ENCODE peak calls at places on chromosome 22, in seven cellular contexts. T, E, Z, R, O, I and W are unnamed samples.

GRCh38 chr22:32218470-32218869 is 13.6 kb upstream of the RFPL2 start:
- DNase-seq in I (no peak), O (no peak), E (no peak), R (no peak), T (no peak), Z (no peak), W (no peak)

GRCh38 chr22:31753005-31753633 is 700 bp upstream of the DEPDC5 start:
- DNase-seq in I (peak), O (no peak), R (peak), T (no peak), E (no peak), Z (no peak), W (no peak)

GRCh38 chr22:48084041-48084748 is 1321.7 kb downstream of the TBC1D22A start:
- DNase-seq in R (no peak), Z (no peak), I (no peak), E (no peak), O (no peak), T (no peak), W (no peak)

GRCh38 chr22:46072030-46072881 is 78.1 kb upstream of the PPARA start:
- DNase-seq in T (no peak), E (peak), O (no peak), I (peak), Z (no peak), R (peak), W (no peak)

GRCh38 chr22:44793106-44793505 is 40.7 kb downstream of the ARHGAP8 start:
- DNase-seq in T (no peak), Z (no peak), O (no peak), I (no peak), R (no peak), E (no peak), W (no peak)

GRCh38 chr22:20439928-20440575 is 2.4 kb upstream of the SCARF2 start:
- DNase-seq in I (no peak), T (no peak), O (no peak), R (peak), Z (no peak), E (no peak), W (no peak)

GRCh38 chr22:35074583-35074982 is 8.6 kb downstream of the ISX start:
- DNase-seq in O (no peak), I (no peak), T (no peak), Z (no peak), E (no peak), R (no peak), W (no peak)

GRCh38 chr22:50438305-50439275 is 36.2 kb downstream of the SBF1 start:
- DNase-seq in Z (no peak), E (no peak), I (no peak), O (no peak), R (peak), T (no peak), W (no peak)

GRCh38 chr22:46763051-46763705 is 728 bp downstream of the TBC1D22A start:
- DNase-seq in E (no peak), Z (no peak), O (no peak), I (peak), T (no peak), R (peak), W (no peak)

GRCh38 chr22:46370584-46371373 is 35.3 kb downstream of the TRMU start:
- DNase-seq in T (no peak), R (no peak), E (no peak), Z (no peak), O (no peak), I (no peak), W (no peak)

GRCh38 chr22:26494506-26494905 is 10.8 kb downstream of the SRRD start:
- DNase-seq in R (no peak), Z (no peak), E (no peak), I (no peak), T (no peak), O (no peak), W (no peak)

GRCh38 chr22:43446037-43446803 is 34.4 kb downstream of the MPPED1 start:
- DNase-seq in Z (no peak), I (no peak), R (no peak), O (no peak), E (no peak), T (no peak), W (no peak)

GRCh38 chr22:29510542-29510941 is 30.5 kb downstream of the NEFH start:
- DNase-seq in E (no peak), O (no peak), R (no peak), T (no peak), Z (no peak), I (no peak), W (no peak)

GRCh38 chr22:45896961-45897538 is 79.9 kb downstream of the WNT7B start:
- DNase-seq in I (no peak), R (peak), O (no peak), E (no peak), T (no peak), Z (no peak), W (no peak)

GRCh38 chr22:45896153-45896951 is 80.6 kb downstream of the WNT7B start:
- DNase-seq in I (no peak), O (no peak), E (no peak), Z (no peak), R (peak), T (peak), W (no peak)

GRCh38 chr22:30922151-30922611 is 46.4 kb downstream of the MORC2 start:
- DNase-seq in I (peak), Z (no peak), E (peak), T (no peak), R (peak), O (peak), W (peak)

GRCh38 chr22:31637938-31638618 is 23.9 kb downstream of the PISD start:
- DNase-seq in E (no peak), T (no peak), I (no peak), Z (no peak), R (peak), O (peak), W (no peak)

GRCh38 chr22:40036591-40037225 is 42.0 kb downstream of the FAM83F start:
- DNase-seq in E (peak), I (peak), O (peak), R (peak), T (no peak), Z (no peak), W (no peak)

GRCh38 chr22:23774922-23775436 is 2.3 kb downstream of the MMP11 start:
- DNase-seq in E (no peak), I (no peak), R (no peak), O (peak), Z (no peak), T (no peak), W (no peak)

GRCh38 chr22:46124383-46125144 is 25.8 kb upstream of the PPARA start:
- DNase-seq in O (no peak), R (no peak), I (no peak), E (no peak), Z (no peak), T (no peak), W (no peak)

GRCh38 chr22:29053048-29053702 is 8.5 kb downstream of the C22orf31 start:
- DNase-seq in O (no peak), Z (no peak), I (no peak), R (no peak), T (no peak), E (no peak), W (no peak)

GRCh38 chr22:46003271-46004091 is 26.5 kb upstream of the WNT7B start:
- DNase-seq in R (peak), I (no peak), O (no peak), T (no peak), E (no peak), Z (no peak), W (no peak)

GRCh38 chr22:50621948-50622722 is 5.8 kb downstream of the ARSA start:
- DNase-seq in T (no peak), E (peak), I (no peak), Z (no peak), R (no peak), O (no peak), W (no peak)

GRCh38 chr22:36432592-36433317 is 45.0 kb upstream of the MYH9 start:
- DNase-seq in E (no peak), R (no peak), Z (no peak), I (no peak), T (no peak), O (peak), W (no peak)

GRCh38 chr22:49305215-49305965 is 522.3 kb downstream of the BRD1 start:
- DNase-seq in T (no peak), Z (no peak), I (peak), E (peak), R (peak), O (no peak), W (peak)

GRCh38 chr22:48683640-48684039 is 1144.0 kb downstream of the BRD1 start:
- DNase-seq in I (no peak), E (no peak), O (no peak), Z (no peak), R (no peak), T (no peak), W (no peak)

GRCh38 chr22:48485144-48486135 is 1342.2 kb downstream of the BRD1 start:
- DNase-seq in I (no peak), R (no peak), E (no peak), T (no peak), O (no peak), Z (no peak), W (no peak)

GRCh38 chr22:39208013-39208680 is 36.6 kb downstream of the PDGFB start:
- DNase-seq in R (peak), E (no peak), Z (no peak), O (no peak), I (no peak), T (no peak), W (no peak)

GRCh38 chr22:45430871-45431270 is 17.4 kb downstream of the RIBC2 start:
- DNase-seq in E (no peak), R (peak), I (no peak), Z (no peak), T (no peak), O (no peak), W (no peak)

GRCh38 chr22:27720860-27721259 is 80.7 kb downstream of the MN1 start:
- DNase-seq in E (no peak), Z (no peak), O (no peak), I (no peak), R (no peak), T (no peak), W (no peak)

GRCh38 chr22:26054846-26055245 is 114.4 kb upstream of the SEZ6L start:
- DNase-seq in Z (no peak), R (no peak), E (no peak), I (no peak), T (no peak), O (no peak), W (no peak)

GRCh38 chr22:30717331-30717921 is 22.8 kb downstream of the OSBP2 start:
- DNase-seq in T (peak), O (peak), Z (no peak), E (no peak), I (no peak), R (no peak), W (no peak)

GRCh38 chr22:11598492-11599440 is 3929.2 kb upstream of the OR11H1 start:
- DNase-seq in O (no peak), T (no peak), Z (no peak), I (no peak), R (no peak), E (no peak), W (peak)

GRCh38 chr22:48827228-48827810 is 1000.4 kb downstream of the BRD1 start:
- DNase-seq in E (no peak), O (no peak), Z (no peak), I (no peak), T (no peak), R (no peak), W (no peak)

GRCh38 chr22:17867160-17867785 is 93.0 kb upstream of the BID start:
- DNase-seq in R (no peak), E (no peak), Z (no peak), T (no peak), I (peak), O (no peak), W (no peak)

GRCh38 chr22:42662114-42663021 is 13.2 kb upstream of the CYB5R3 start:
- DNase-seq in Z (no peak), O (peak), E (peak), T (no peak), I (peak), R (peak), W (no peak)

GRCh38 chr22:18076060-18076497 is 1.7 kb upstream of the PEX26 start:
- DNase-seq in Z (no peak), I (peak), O (peak), R (peak), E (peak), T (peak), W (no peak)

GRCh38 chr22:23376256-23376655 is 195.9 kb downstream of the BCR start:
- DNase-seq in E (no peak), O (no peak), T (no peak), Z (no peak), I (no peak), R (no peak), W (no peak)

GRCh38 chr22:24996420-24996952 is 44.0 kb downstream of the KIAA1671 start:
- DNase-seq in T (no peak), E (no peak), I (no peak), Z (no peak), O (no peak), R (no peak), W (no peak)
- H3K27ac ChIP-seq in T (peak), E (no peak), I (no peak), Z (peak), O (no peak), R (peak), W (peak)

GRCh38 chr22:41382610-41383009 is 868 bp downstream of the TEF start:
- DNase-seq in T (no peak), Z (no peak), R (no peak), O (no peak), I (peak), E (no peak), W (no peak)
- H3K27ac ChIP-seq in T (no peak), Z (peak), R (peak), O (no peak), I (peak), E (peak), W (peak)

GRCh38 chr22:37930952-37931440 is 22.4 kb downstream of the C22orf23 start:
- DNase-seq in E (no peak), I (no peak), T (no peak), R (no peak), Z (no peak), O (no peak), W (no peak)

GRCh38 chr22:37933711-37934376 is 19.6 kb downstream of the C22orf23 start:
- DNase-seq in R (peak), T (peak), Z (peak), E (peak), O (peak), I (peak), W (no peak)

GRCh38 chr22:37932401-37932800 is 21.0 kb downstream of the C22orf23 start:
- DNase-seq in O (no peak), Z (no peak), E (no peak), T (no peak), R (no peak), I (no peak), W (no peak)

GRCh38 chr22:37931893-37932389 is 21.5 kb downstream of the C22orf23 start:
- DNase-seq in O (no peak), Z (no peak), E (no peak), R (no peak), T (no peak), I (peak), W (no peak)

DNA sequence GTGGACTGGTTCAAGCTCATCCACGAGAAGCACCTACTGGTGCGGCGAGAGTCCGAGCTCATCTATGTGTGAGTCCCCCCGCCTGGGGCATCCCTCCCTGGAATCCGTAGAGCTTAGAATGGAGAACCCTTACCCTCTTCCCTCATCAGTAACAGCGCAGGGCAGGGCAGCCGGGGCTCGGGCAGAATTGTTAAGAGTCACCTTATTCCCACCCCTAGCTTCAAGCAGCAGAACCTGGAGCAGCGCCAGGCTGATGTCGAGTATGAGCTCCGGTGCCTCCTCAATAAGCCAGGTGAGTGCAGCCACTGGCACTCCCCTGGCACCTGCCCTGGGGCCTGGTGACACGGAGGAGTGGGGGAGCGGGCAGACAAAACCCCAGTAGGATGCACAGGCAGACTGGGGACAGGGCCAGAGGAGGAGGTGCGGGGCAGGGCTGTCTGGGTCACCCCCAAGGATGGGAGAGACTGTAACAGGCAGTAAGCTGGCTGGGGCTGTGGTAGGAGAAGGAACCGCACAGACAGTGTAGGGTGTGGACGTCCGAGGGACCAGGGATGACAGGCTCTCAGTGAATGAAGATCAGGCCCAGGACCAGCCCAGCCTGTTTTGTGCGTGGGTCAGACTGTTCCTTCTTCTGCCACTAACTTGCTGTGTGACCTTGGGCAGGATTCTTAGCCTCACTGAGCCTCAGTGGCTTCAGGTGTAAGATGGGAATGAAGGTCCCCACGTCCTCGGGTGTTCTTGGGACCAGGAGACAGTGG is 20.4 kb downstream of the C22orf23 start:
- DNase-seq in Z (no peak), T (no peak), R (peak), O (no peak), I (peak), E (no peak), W (no peak)
- H3K27ac ChIP-seq in Z (peak), T (no peak), R (peak), O (peak), I (peak), E (no peak), W (peak)

GRCh38 chr22:38034884-38035529 is 22.2 kb upstream of the PICK1 start:
- DNase-seq in I (no peak), T (no peak), R (peak), Z (no peak), O (no peak), E (no peak), W (no peak)

GRCh38 chr22:38031491-38031890 is 25.7 kb upstream of the PICK1 start:
- DNase-seq in E (no peak), O (no peak), T (no peak), I (no peak), Z (no peak), R (no peak), W (no peak)

GRCh38 chr22:38033522-38034277 is 23.5 kb upstream of the PICK1 start:
- DNase-seq in T (no peak), I (no peak), E (no peak), Z (no peak), O (no peak), R (peak), W (no peak)

GRCh38 chr22:38034278-38034882 is 22.8 kb upstream of the PICK1 start:
- DNase-seq in E (no peak), O (peak), Z (no peak), T (peak), I (peak), R (peak), W (no peak)

GRCh38 chr22:38032681-38033521 is 24.3 kb upstream of the PICK1 start:
- DNase-seq in E (no peak), T (no peak), I (no peak), Z (no peak), O (peak), R (no peak), W (no peak)
- H3K27ac ChIP-seq in E (no peak), T (no peak), I (peak), Z (no peak), O (no peak), R (peak), W (peak)